ENCODE peak calls at places on chromosomes 2 and 18, in eight cellular contexts. Q, V, I, C, F, G, E and L are unnamed samples.

GRCh38 chr2:219736196-219736595 is 108.8 kb downstream of the SLC4A3 start:
- DNase-seq in C (peak), E (peak), I (peak), F (no peak), V (peak), Q (no peak), G (no peak), L (peak)

GRCh38 chr2:20104900-20105545 is 53.6 kb upstream of the LAPTM4A start:
- DNase-seq in I (no peak), C (no peak), G (no peak), Q (no peak), V (no peak), F (no peak), E (no peak), L (no peak)

GRCh38 chr18:10320848-10321247 is 133.6 kb upstream of the APCDD1 start:
- DNase-seq in E (no peak), F (no peak), Q (no peak), C (no peak), G (no peak), V (no peak), I (no peak), L (no peak)

GRCh38 chr2:21467280-21467818 is 343.6 kb downstream of the TDRD15 start:
- DNase-seq in I (no peak), E (no peak), V (no peak), C (no peak), F (no peak), Q (no peak), G (no peak), L (no peak)

GRCh38 chr2:5464657-5465056 is 227.5 kb upstream of the SOX11 start:
- DNase-seq in I (no peak), Q (no peak), C (no peak), E (no peak), F (no peak), G (no peak), V (no peak), L (no peak)

GRCh38 chr2:120858361-120858760 is 122.7 kb downstream of the GLI2 start:
- DNase-seq in C (no peak), G (no peak), E (no peak), F (no peak), I (no peak), V (no peak), Q (no peak), L (no peak)

GRCh38 chr2:102514061-102514785 is 41.2 kb downstream of the SLC9A4 start:
- DNase-seq in E (no peak), C (peak), I (no peak), G (no peak), Q (no peak), F (no peak), V (no peak), L (no peak)

GRCh38 chr18:13868501-13869271 is 44.7 kb downstream of the MC5R start:
- DNase-seq in E (no peak), F (no peak), V (peak), G (no peak), C (no peak), Q (no peak), I (peak), L (no peak)

GRCh38 chr2:235879116-235879515 is 289.1 kb downstream of the GBX2 start:
- DNase-seq in V (no peak), G (no peak), F (no peak), C (no peak), Q (no peak), E (no peak), I (no peak), L (no peak)

GRCh38 chr2:239947361-239948045 is 77.6 kb downstream of the NDUFA10 start:
- DNase-seq in V (peak), I (no peak), Q (no peak), F (peak), E (no peak), C (no peak), G (no peak), L (no peak)

GRCh38 chr2:165239230-165239629 is at the start of gene SCN2A:
- DNase-seq in G (no peak), V (peak), F (no peak), E (peak), I (peak), Q (no peak), C (peak), L (peak)

GRCh38 chr2:8478133-8478793 is 203.6 kb upstream of the ID2 start:
- DNase-seq in G (no peak), F (no peak), E (no peak), V (no peak), C (no peak), I (no peak), Q (no peak), L (no peak)

GRCh38 chr2:224083631-224084030 is 44.5 kb upstream of the SERPINE2 start:
- DNase-seq in F (no peak), E (no peak), I (no peak), V (no peak), C (no peak), G (no peak), Q (no peak), L (no peak)

GRCh38 chr2:218722876-218723477 is 12.3 kb downstream of the TTLL4 start:
- DNase-seq in F (no peak), C (no peak), G (no peak), V (no peak), I (no peak), E (no peak), Q (no peak), L (no peak)

GRCh38 chr18:730692-731091 is 18.3 kb upstream of the ENOSF1 start:
- DNase-seq in G (no peak), C (no peak), F (no peak), I (no peak), E (no peak), V (no peak), Q (no peak), L (no peak)

GRCh38 chr2:44392338-44392943 is 30.7 kb downstream of the CAMKMT start:
- DNase-seq in C (no peak), Q (no peak), I (peak), F (no peak), E (peak), V (peak), G (no peak), L (peak)

GRCh38 chr2:39603436-39603835 is 62.3 kb upstream of the TMEM178A start:
- DNase-seq in V (no peak), Q (no peak), C (no peak), F (no peak), I (no peak), G (no peak), E (no peak), L (peak)

GRCh38 chr2:11738589-11739436 is 7.6 kb upstream of the LPIN1 start:
- DNase-seq in C (no peak), G (no peak), Q (peak), E (peak), V (peak), I (peak), F (peak), L (no peak)

GRCh38 chr18:9708057-9708881 is at the start of gene RAB31:
- DNase-seq in G (peak), Q (peak), I (peak), C (no peak), V (peak), E (peak), F (peak), L (peak)

GRCh38 chr2:170739048-170739447 is 23.9 kb downstream of the SP5 start:
- DNase-seq in C (peak), V (no peak), G (no peak), I (no peak), Q (no peak), E (no peak), F (no peak), L (no peak)

GRCh38 chr2:181074457-181074856 is 94.1 kb downstream of the UBE2E3 start:
- DNase-seq in F (no peak), G (no peak), Q (no peak), I (no peak), V (no peak), E (no peak), C (peak), L (no peak)

GRCh38 chr2:86082768-86083167 is 22.9 kb downstream of the POLR1A start:
- DNase-seq in Q (no peak), I (no peak), F (no peak), V (no peak), E (no peak), G (no peak), C (no peak), L (no peak)

GRCh38 chr2:86087936-86088850 is 17.5 kb downstream of the POLR1A start:
- DNase-seq in Q (no peak), E (no peak), I (no peak), G (no peak), F (no peak), V (no peak), C (no peak), L (no peak)
- TF ChIP-seq CTCF in Q (no peak), E (peak), I (peak), G (no peak), F (peak), V (peak), C (peak), L (peak)

DNA sequence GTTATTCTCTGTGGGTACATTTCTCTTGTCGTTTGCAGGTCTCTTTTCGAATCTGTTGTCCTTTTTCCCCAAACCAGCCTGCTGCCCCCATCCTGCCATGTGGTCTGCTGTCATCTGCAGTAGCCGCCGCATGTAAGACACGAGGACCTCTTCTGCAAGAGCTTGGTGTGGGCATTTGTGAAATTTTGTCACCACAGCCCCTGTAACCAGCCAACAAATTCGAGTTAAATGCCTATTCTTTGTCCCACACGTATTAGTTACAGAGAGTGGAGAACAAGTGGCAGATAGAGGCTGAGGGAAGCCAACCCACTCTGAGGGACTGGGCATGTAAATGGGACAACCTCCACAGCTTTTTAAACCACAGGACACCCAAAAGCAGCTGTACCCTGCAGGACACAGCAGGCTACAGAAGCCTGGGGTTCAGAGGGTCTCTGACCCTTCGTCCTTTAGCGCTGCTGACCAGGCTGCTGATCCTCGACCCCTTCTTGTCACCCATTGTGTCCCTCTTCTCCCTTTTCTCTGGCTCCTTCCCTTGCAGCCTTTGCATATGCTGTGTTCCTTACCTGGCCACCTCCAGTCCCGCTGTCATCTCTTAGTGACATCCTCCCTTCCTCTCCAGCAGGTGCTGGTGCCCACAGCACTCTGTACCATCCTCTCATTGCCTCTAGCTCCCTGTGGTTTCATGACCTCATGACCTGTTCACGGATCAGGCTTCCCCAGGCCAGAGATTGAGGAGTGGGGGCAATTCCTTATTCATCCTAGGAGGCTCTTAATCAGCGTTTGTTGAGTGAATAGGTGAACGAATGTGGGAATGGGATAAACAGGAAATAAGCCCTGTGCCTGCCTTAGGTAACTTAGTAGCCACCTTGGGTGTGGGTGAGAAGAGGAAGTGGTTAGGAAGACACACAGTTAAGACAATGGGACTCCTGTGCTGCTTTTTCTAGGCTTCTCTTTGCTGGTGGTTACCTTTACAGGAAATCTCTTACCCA is 35.3 kb downstream of the ITGA6 start:
- DNase-seq in E (no peak), G (no peak), Q (no peak), I (no peak), C (peak), F (no peak), V (no peak), L (peak)
- TF ChIP-seq CTCF in E (peak), G (no peak), Q (peak), I (no peak), C (no peak), F (no peak), V (no peak), L (no peak)

DNA sequence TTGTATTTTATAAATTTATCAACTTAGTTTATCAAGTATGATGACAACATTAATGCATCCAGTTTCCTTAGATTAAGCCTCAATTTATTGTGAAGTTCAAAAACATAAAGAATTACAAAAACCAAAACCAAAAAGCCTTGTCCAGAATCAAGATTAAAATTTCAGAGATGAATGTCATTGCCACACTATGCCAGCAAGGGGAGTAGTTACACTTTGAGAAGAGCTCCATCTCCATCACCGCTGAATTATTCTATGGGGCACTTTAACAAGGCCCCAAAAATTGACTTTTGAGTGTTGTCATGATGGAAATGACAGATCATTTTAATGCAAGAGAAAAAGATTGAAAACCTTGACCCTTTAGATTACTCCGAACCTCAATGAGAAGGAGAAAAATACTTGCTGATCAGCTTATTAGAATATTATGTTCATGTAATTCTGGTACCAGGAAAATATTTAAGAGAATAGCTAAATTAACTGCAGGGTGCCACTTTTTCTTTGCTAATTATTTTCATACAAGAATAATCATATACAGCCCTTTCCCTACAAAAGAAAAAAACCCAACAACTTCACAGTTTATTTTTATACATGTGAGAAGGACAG is 152.5 kb upstream of the AQP4 start:
- DNase-seq in C (no peak), I (peak), F (no peak), G (no peak), Q (no peak), V (peak), E (no peak), L (no peak)
- TF ChIP-seq CTCF in C (peak), I (peak), F (peak), G (no peak), Q (no peak), V (peak), E (peak), L (no peak)

GRCh38 chr2:234195516-234195915 is 145.0 kb downstream of the SPP2 start:
- DNase-seq in E (no peak), F (no peak), V (no peak), C (no peak), I (no peak), G (no peak), Q (no peak), L (no peak)

GRCh38 chr2:234189230-234189629 is 138.7 kb downstream of the SPP2 start:
- DNase-seq in F (no peak), I (no peak), E (no peak), Q (no peak), G (no peak), C (no peak), V (peak), L (no peak)

GRCh38 chr2:234193977-234194563 is 143.6 kb downstream of the SPP2 start:
- DNase-seq in V (no peak), E (no peak), G (no peak), C (peak), I (no peak), Q (no peak), F (no peak), L (no peak)

GRCh38 chr2:234189786-234190185 is 139.3 kb downstream of the SPP2 start:
- DNase-seq in V (no peak), Q (no peak), G (no peak), F (no peak), E (no peak), C (no peak), I (no peak), L (no peak)

DNA sequence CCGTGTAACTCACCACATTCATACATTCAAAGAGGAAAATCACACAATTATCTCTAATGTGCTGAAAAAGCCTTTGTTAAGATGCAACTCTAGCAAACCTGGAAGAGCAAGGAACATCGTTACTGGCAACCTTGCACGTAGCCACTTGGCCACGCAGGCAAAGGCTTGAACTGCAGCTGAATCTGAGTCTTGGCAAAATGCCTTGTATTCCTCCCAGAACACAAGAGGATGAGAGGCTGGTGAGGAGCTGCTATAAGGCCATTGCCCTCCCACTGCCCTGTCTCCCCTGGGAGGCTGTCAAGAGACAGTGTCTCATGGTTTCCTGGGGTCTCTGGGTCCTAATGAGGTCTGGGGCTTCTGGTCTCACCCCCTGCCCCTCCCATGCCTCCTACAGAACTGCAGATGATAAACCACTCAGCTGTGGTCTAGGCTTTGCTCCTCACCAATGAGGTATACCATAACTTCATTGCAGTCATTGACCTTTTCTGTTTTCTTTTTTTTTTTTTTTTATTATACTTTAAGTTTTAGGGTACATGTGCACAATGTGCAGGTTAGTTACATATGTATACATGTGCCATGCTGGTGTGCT is 141.4 kb downstream of the SPP2 start:
- DNase-seq in V (peak), F (no peak), Q (no peak), C (peak), G (no peak), E (no peak), I (no peak), L (no peak)
- TF ChIP-seq CTCF in V (no peak), F (no peak), Q (no peak), C (peak), G (no peak), E (no peak), I (no peak), L (no peak)

DNA sequence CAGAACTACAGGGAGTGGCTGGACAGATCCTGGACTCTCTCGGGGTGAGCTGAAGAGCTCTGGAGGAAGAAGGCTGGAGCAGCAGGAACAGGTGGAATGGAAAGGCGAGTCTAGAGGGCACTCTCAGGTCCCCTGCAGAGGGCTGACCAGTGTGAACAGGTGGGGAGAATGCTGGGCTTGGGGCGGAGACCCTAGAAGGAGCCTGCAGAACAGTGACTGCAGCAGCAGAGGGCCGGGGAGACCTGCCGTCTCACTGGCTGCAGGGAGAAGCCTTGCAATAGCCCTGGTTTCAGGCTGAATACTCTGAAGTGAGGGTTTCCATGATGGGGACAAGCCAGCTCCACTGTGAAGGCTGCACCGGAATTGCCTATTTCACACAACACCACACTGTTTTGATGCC is 626.7 kb upstream of the SALL3 start:
- DNase-seq in V (peak), E (no peak), I (peak), G (no peak), F (no peak), C (no peak), Q (no peak), L (no peak)
- TF ChIP-seq CTCF in V (no peak), E (no peak), I (no peak), G (no peak), F (no peak), C (no peak), Q (no peak), L (no peak)